ENCODE peak calls at places on chromosome 11, in five cellular contexts. U is CD8-positive, alpha-beta memory T cell; X is neuronal stem cell; J is thoracic aorta; I is upper lobe of right lung. C is an unnamed sample.

GRCh38 chr11:94002226-94002625 is 18.9 kb upstream of the HEPHL1 start:
- DNase-seq in J (no peak), X (no peak), U (no peak), I (no peak), C (no peak)

GRCh38 chr11:8259316-8259995 is 4.2 kb downstream of the LMO1 start:
- DNase-seq in X (no peak), J (no peak), U (no peak), I (peak; percentile 38), C (no peak)

GRCh38 chr11:66315921-66316811 is 678 bp downstream of the CD248 start:
- DNase-seq in X (no peak), I (peak; percentile 63), J (no peak), U (no peak), C (no peak)

GRCh38 chr11:94550513-94550912 is 6.8 kb downstream of the FUT4 start:
- DNase-seq in J (no peak), X (no peak), I (no peak), U (no peak), C (no peak)

GRCh38 chr11:97854877-97855276 is 1165.9 kb upstream of the CNTN5 start:
- DNase-seq in X (no peak), I (no peak), J (no peak), U (no peak), C (no peak)

GRCh38 chr11:2762451-2762850 is 62.7 kb upstream of the KCNQ1OT1 start:
- DNase-seq in U (no peak), X (no peak), J (no peak), I (peak; percentile 37), C (no peak)

GRCh38 chr11:27293500-27294417 is 69.3 kb downstream of the CCDC34 start:
- DNase-seq in I (no peak), X (no peak), U (no peak), J (no peak), C (no peak)

GRCh38 chr11:2862950-2863618 is 22.5 kb downstream of the CDKN1C start:
- DNase-seq in U (no peak), X (no peak), J (no peak), I (no peak), C (no peak)

GRCh38 chr11:11620251-11620965 is 1.4 kb downstream of the GALNT18 start:
- DNase-seq in X (peak; percentile 44), I (peak; percentile 84), J (no peak), U (no peak), C (no peak)

GRCh38 chr11:102472127-102472526 is 19.6 kb upstream of the TMEM123 start:
- DNase-seq in I (no peak), U (no peak), J (no peak), X (no peak), C (no peak)

GRCh38 chr11:102471474-102471873 is 18.9 kb upstream of the TMEM123 start:
- DNase-seq in X (no peak), U (no peak), J (no peak), I (no peak), C (no peak)

GRCh38 chr11:102476812-102477211 is 24.2 kb upstream of the TMEM123 start:
- DNase-seq in X (no peak), I (no peak), U (no peak), J (no peak), C (no peak)

GRCh38 chr11:102476069-102476468 is 23.5 kb upstream of the TMEM123 start:
- DNase-seq in X (no peak), J (no peak), I (no peak), U (no peak), C (no peak)

GRCh38 chr11:102473543-102473942 is 21.0 kb upstream of the TMEM123 start:
- DNase-seq in U (no peak), X (no peak), I (no peak), J (no peak), C (no peak)
- H3K4me3 ChIP-seq in U (no peak overlapping the region), X (no peak overlapping the region), I (no peak overlapping the region), J (no peak overlapping the region), C (no peak overlapping the region)

DNA sequence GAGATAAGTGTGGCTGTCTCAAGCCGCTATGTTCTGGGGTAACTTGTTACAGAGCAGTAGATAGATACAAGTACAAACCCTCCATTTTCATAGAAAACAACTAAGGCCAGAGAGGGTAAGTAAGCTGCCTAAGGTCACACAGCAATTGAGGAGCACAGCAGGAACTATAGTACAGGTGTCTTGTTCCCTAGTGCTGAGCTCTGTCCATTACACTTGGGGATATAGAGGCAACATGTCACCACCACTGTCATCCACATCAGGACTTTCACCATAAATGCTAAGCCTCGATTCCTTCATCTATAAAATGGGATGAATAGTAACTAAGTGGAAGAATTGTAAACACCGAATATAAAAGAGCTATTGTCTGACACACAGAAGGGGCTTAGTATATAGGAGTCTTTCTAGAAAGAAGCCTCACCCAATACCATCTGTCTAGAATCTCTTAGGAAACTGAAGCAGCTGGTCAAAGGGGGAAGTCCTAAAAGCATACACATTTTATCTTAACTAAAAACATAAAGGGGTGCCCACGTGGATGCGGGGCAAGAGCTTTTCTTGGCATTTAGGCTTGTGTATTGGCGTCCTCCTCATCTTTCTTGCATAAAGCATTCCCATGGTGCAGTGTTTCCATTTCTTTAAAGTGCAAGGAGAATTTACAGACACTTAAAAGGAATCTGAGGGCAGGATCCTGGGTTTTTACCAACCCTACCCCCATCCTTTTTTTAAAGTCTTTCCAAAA is 93.8 kb upstream of the ALX4 start:
- DNase-seq in U (no peak), J (no peak), I (no peak), X (no peak), C (no peak)
- H3K4me1 ChIP-seq in U (no peaks in the 10 kb centered on the region), J (no peaks in the 10 kb centered on the region), I (no peaks in the 10 kb centered on the region), X (no peaks in the 10 kb centered on the region), C (no peaks in the 10 kb centered on the region)

GRCh38 chr11:62337682-62338181 is 484 bp downstream of the ASRGL1 start:
- DNase-seq in I (peak; percentile 69), X (peak; percentile 23), J (no peak), U (no peak), C (no peak)
- H3K4me3 ChIP-seq in I (peak overlapping the region; percentile 68), X (peak overlapping the region; percentile 88), J (peak overlapping the region; percentile 83), U (peak overlapping the region; percentile 67), C (peak overlapping the region; percentile 41)

GRCh38 chr11:69470793-69471192 is 10.7 kb upstream of the LINC01488 start:
- DNase-seq in J (no peak), I (no peak), X (no peak), U (no peak), C (no peak)

GRCh38 chr11:69471329-69472052 is 10.0 kb upstream of the LINC01488 start:
- DNase-seq in I (no peak), U (no peak), X (peak; percentile 68), J (no peak), C (no peak)

GRCh38 chr11:69468911-69469885 is 12.3 kb upstream of the LINC01488 start:
- DNase-seq in I (no peak), J (no peak), U (no peak), X (no peak), C (no peak)

GRCh38 chr11:69472053-69472765 is 9.3 kb upstream of the LINC01488 start:
- DNase-seq in X (no peak), I (no peak), J (no peak), U (no peak), C (no peak)

GRCh38 chr11:69470301-69470700 is 11.2 kb upstream of the LINC01488 start:
- DNase-seq in I (no peak), J (no peak), X (no peak), U (no peak), C (no peak)
- H3K4me1 ChIP-seq in I (no peaks in the 10 kb centered on the region), J (no peaks in the 10 kb centered on the region), X (peaks cover 8% of the 10 kb centered on the region), U (no peaks in the 10 kb centered on the region), C (peaks cover 8% of the 10 kb centered on the region)

GRCh38 chr11:64286801-64287159 is 1.1 kb downstream of the GPR137 start:
- DNase-seq in X (no peak), I (no peak), U (no peak), J (no peak), C (no peak)
- H3K4me3 ChIP-seq in X (no peak overlapping the region), I (no peak overlapping the region), U (no peak overlapping the region), J (no peak overlapping the region), C (no peak overlapping the region)

DNA sequence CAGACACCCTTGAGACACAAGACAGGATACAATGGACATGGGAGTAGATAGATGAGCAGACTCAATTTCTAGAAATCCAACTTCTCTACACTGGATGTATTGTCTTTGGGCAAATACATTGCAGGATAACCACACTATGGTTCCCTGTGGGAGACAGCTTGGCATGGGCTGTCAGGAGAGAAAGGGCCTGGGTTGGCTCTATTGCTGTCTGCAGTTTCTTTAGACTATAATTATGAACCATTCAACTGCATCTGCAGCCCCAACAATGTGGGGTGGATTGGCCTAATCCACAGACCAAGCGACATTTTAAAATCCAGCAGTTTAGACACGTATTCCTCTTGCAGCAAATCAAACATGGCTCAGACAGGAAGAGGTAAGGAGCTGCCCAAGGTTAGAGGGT is 60.3 kb downstream of the ETS1 start:
- DNase-seq in X (no peak), J (no peak), U (no peak), I (no peak), C (no peak)
- H3K4me1 ChIP-seq in X (peaks cover 21% of the 10 kb centered on the region), J (peaks cover 25% of the 10 kb centered on the region), U (peaks cover 66% of the 10 kb centered on the region), I (peaks cover 23% of the 10 kb centered on the region), C (peaks cover 48% of the 10 kb centered on the region)

DNA sequence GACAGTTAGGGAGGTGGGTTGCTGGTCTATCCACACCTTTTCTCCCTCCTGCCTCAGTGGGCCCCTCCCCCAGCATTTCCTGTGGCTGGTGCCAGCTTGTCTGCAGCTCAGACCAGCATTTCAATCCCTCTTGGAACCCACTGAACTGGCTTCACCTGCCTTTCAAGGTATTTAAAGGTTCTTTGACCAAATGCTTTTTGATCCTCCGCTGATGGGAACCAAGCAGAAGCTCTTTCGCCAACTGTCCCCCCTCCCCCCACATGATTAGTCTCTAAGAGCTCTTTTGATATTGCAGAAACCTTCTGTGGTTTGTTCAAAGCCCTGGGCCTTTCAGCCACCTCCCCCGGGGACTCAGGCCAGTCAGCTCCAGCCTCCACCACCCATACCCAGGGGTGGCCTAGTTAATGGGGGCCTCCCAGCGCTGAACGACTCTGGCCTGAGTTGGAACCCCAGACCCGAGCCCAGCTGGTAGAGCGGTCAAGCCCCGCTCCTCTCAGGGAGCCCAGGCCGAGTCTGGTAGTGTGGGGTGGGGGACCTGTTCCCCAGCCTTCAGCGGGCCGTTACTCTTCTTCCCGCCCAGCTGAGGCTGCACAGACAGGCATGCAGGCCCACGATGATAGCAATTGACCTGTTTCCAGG is 6.0 kb upstream of the SYT7 start:
- DNase-seq in J (no peak), U (no peak), I (no peak), X (no peak), C (no peak)
- H3K4me3 ChIP-seq in J (peak overlapping the region; percentile 83), U (no peak overlapping the region), I (peak overlapping the region; percentile 57), X (no peak overlapping the region), C (no peak overlapping the region)

GRCh38 chr11:16923987-16924386 is 90.2 kb downstream of the PLEKHA7 start:
- DNase-seq in U (no peak), X (no peak), J (no peak), I (no peak), C (no peak)

GRCh38 chr11:16920559-16920958 is 93.7 kb downstream of the PLEKHA7 start:
- DNase-seq in X (no peak), J (no peak), U (no peak), I (no peak), C (no peak)

GRCh38 chr11:16917941-16918340 is 96.3 kb downstream of the PLEKHA7 start:
- DNase-seq in U (no peak), I (no peak), X (no peak), J (no peak), C (peak; percentile 58)

GRCh38 chr11:16924462-16924825 is 89.8 kb downstream of the PLEKHA7 start:
- DNase-seq in I (no peak), X (no peak), J (no peak), U (no peak), C (no peak)

GRCh38 chr11:16921019-16921418 is 93.2 kb downstream of the PLEKHA7 start:
- DNase-seq in J (no peak), U (no peak), I (no peak), X (no peak), C (no peak)
- H3K4me1 ChIP-seq in J (no peaks in the 10 kb centered on the region), U (no peaks in the 10 kb centered on the region), I (peaks cover 8% of the 10 kb centered on the region), X (peaks cover 11% of the 10 kb centered on the region), C (peaks cover 35% of the 10 kb centered on the region)